ENCODE peak calls at places on chromosome 11, in nine cellular contexts. C is heart left ventricle; H is T-helper 9 cell; F is activated T-cell treated with anti-CD3 and anti-CD28 coated beads for 1 hour; E is stimulated activated CD8-positive, alpha-beta memory T cell treated with anti-CD3 and anti-CD28 coated beads, Interleukin-2, amount 100 ng/mL, for 48 hours; B is NCI-H1436; G is HFFc6; Q is AG08396; D is right cardiac atrium. R is an unnamed sample.

GRCh38 chr11:10379871-10380568 is 75.0 kb upstream of the AMPD3 start:
- DNase-seq in C (no peak), H (no peak), B (peak), D (no peak), F (no peak), Q (no peak), E (no peak), G (peak), R (no peak)

GRCh38 chr11:27696961-27697360 is 3.3 kb downstream of the BDNF start:
- DNase-seq in E (no peak), C (no peak), G (peak), F (no peak), Q (no peak), H (no peak), B (no peak), D (no peak), R (no peak)

GRCh38 chr11:10401275-10401674 is 53.8 kb upstream of the AMPD3 start:
- DNase-seq in C (no peak), H (no peak), G (no peak), E (no peak), D (peak), Q (no peak), F (no peak), B (no peak), R (no peak)

GRCh38 chr11:15119826-15120225 is 5.1 kb downstream of the INSC start:
- DNase-seq in D (no peak), C (no peak), G (no peak), Q (no peak), H (no peak), B (no peak), F (no peak), E (no peak), R (no peak)

GRCh38 chr11:62433553-62434301 is 14.9 kb downstream of the SCGB1A1 start:
- DNase-seq in C (no peak), E (no peak), F (no peak), B (no peak), G (no peak), Q (no peak), H (no peak), D (no peak), R (no peak)

GRCh38 chr11:33915521-33915920 is 23.6 kb upstream of the LMO2 start:
- DNase-seq in Q (no peak), D (no peak), E (no peak), C (no peak), G (no peak), H (no peak), F (no peak), B (no peak), R (no peak)

GRCh38 chr11:12900496-12900895 is 108.6 kb upstream of the RASSF10 start:
- DNase-seq in B (no peak), E (no peak), H (no peak), D (no peak), G (peak), C (peak), Q (peak), F (no peak), R (no peak)

GRCh38 chr11:129204439-129204838 is 12.3 kb upstream of the ARHGAP32 start:
- DNase-seq in C (no peak), D (no peak), B (no peak), H (no peak), Q (no peak), G (no peak), E (no peak), F (no peak), R (no peak)

GRCh38 chr11:615453-616319 is at the start of gene IRF7:
- DNase-seq in B (peak), F (peak), G (peak), E (peak), H (peak), C (peak), D (peak), Q (peak), R (peak)

GRCh38 chr11:76694664-76695063 is 24.1 kb upstream of the LRRC32 start:
- DNase-seq in G (peak), F (no peak), D (no peak), B (no peak), E (no peak), H (no peak), Q (peak), C (no peak), R (no peak)

GRCh38 chr11:8258289-8258688 is 5.4 kb downstream of the LMO1 start:
- DNase-seq in E (no peak), D (no peak), Q (no peak), B (no peak), F (no peak), C (peak), H (no peak), G (no peak), R (no peak)

GRCh38 chr11:76795936-76796441 is 12.8 kb downstream of the TSKU start:
- DNase-seq in G (no peak), B (no peak), F (no peak), Q (no peak), E (no peak), C (peak), H (no peak), D (no peak), R (no peak)

GRCh38 chr11:86670179-86670578 is 2.2 kb downstream of the ME3 start:
- DNase-seq in C (no peak), D (no peak), Q (no peak), H (no peak), G (no peak), B (no peak), E (no peak), F (no peak), R (no peak)

GRCh38 chr11:79440451-79441158 is at the start of gene TENM4:
- DNase-seq in G (peak), D (peak), C (peak), H (no peak), E (no peak), Q (peak), B (no peak), F (no peak), R (peak)